ENCODE peak calls at places on chromosomes 5 and 9, in four cellular contexts. H is adipocyte, K is GM12865, M is fibroblast of the aortic adventitia. A is an unnamed sample.

GRCh38 chr9:108626743-108627142 is 229.0 kb downstream of the ACTL7B start:
- DNase-seq in H (no peak), K (no peak), M (no peak), A (no peak)

GRCh38 chr5:151155777-151156731 is 1.5 kb downstream of the ANXA6 start:
- DNase-seq in H (peak), K (peak), M (peak), A (peak)

GRCh38 chr9:99057665-99058625 is 47.0 kb upstream of the TGFBR1 start:
- DNase-seq in H (no peak), K (peak), M (no peak), A (peak)

GRCh38 chr9:93813687-93814560 is 141.2 kb downstream of the BARX1 start:
- DNase-seq in H (no peak), K (no peak), M (no peak), A (no peak)

GRCh38 chr9:116646661-116647514 is 40.2 kb upstream of the TRIM32 start:
- DNase-seq in H (peak), K (peak), M (peak), A (peak)

GRCh38 chr9:134406366-134407122 is 80.3 kb downstream of the RXRA start:
- DNase-seq in H (peak), K (no peak), M (peak), A (no peak)

GRCh38 chr5:157049605-157050004 is 9.3 kb downstream of the HAVCR1 start:
- DNase-seq in H (no peak), K (no peak), M (no peak), A (no peak)

GRCh38 chr5:68196876-68197275 is 18.7 kb upstream of the PIK3R1 start:
- DNase-seq in H (no peak), K (peak), M (no peak), A (no peak)

GRCh38 chr5:167861134-167861930 is 430.1 kb upstream of the WWC1 start:
- DNase-seq in H (peak), K (no peak), M (peak), A (peak)

GRCh38 chr5:99169309-99169708 is 240.5 kb upstream of the CHD1 start:
- DNase-seq in H (peak), K (no peak), M (peak), A (peak)

GRCh38 chr5:80076131-80077101 is 41.3 kb downstream of the THBS4 start:
- DNase-seq in H (no peak), K (no peak), M (no peak), A (peak)

GRCh38 chr5:95846554-95847260 is 24.2 kb upstream of the GLRX start:
- DNase-seq in H (peak), K (peak), M (peak), A (peak)

GRCh38 chr9:105406369-105406768 is 41.5 kb upstream of the FSD1L start:
- DNase-seq in H (no peak), K (no peak), M (no peak), A (no peak)

GRCh38 chr9:122329592-122329991 is 41.2 kb upstream of the PTGS1 start:
- DNase-seq in H (no peak), K (no peak), M (no peak), A (no peak)

GRCh38 chr9:113525208-113525607 is 61.7 kb downstream of the RGS3 start:
- DNase-seq in H (no peak), K (no peak), M (no peak), A (no peak)
- H3K4me3 ChIP-seq in H (no peak), K (no peak), M (no peak), A (no peak)

DNA sequence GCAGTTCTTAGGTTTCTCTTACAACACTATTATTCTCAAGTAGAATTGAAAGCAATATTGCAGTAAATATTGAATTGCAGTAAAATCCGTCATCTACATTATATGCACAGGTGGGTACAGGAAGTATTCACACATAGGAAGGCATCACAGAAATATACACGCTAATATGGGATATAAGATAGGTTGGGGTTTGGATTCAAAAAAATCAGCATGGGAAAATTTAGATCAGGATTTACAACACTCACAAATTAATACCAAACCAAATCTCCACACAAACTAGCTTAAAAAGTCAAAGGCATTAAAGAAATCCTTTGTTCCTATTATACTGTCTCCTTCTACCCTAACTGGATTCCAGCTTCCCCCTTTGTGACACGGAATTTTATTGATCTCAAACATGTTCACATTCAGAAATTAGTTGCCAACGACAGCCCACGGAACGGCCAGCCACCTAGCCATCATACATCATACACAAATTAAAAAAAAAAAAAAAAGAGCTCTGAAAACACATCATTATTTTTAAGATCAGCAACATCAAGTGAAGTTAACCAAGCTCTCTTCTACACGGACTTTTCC is 2.2 kb downstream of the NR6A1 start:
- DNase-seq in H (no peak), K (no peak), M (peak), A (no peak)
- H3K4me3 ChIP-seq in H (no peak), K (peak), M (no peak), A (no peak)

GRCh38 chr5:122517091-122517490 is 205.1 kb downstream of the SNCAIP start:
- DNase-seq in H (no peak), K (no peak), M (no peak), A (no peak)

GRCh38 chr5:122516432-122516743 is 204.4 kb downstream of the SNCAIP start:
- DNase-seq in H (no peak), K (no peak), M (no peak), A (no peak)

GRCh38 chr5:122515709-122516431 is 203.8 kb downstream of the SNCAIP start:
- DNase-seq in H (peak), K (peak), M (peak), A (peak)
- H3K4me3 ChIP-seq in H (no peak), K (no peak), M (no peak), A (no peak)

DNA sequence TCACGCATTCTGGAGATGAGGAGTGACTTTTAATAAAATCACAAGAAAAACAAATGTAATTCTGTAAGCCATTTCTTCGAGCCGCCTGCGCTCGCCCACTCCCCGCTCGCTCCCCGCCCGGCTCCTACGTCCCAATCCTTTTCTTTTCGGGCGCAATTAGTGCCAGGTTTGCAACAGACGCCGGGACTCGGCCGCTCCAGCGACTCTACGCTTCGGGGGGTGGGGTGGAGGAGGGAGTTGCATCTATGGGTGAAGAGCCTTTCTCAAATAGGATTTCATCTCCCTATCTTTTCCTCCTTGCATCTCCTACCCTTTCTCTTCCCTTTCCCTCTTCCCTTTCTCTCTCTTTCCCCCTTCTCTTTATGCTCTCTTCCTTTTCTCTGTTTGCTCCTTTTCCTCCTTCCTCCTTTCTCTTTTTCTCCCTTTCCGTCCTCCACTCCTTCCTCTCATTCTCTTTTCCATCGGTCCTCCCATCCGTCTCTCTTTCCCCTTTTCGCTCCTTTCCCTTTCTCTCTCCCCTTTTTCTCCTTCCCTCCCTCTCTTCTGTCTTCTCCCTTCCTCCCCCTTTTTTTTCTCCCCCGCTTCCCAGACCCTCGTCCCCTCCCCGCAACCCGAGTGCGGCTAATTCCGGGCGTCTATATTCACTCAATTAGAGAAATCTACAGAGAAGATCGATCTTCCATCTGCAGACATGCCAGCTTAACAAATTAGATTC is 6.1 kb upstream of the OTP start:
- DNase-seq in H (no peak), K (no peak), M (no peak), A (no peak)
- H3K4me3 ChIP-seq in H (no peak), K (peak), M (no peak), A (no peak)

A was measured in choroid plexus epithelial cell.